ENCODE peak calls at places on chromosomes 13 and 19, in four cellular contexts. B is brain microvascular endothelial cell, P is heart left ventricle, O is GM23338. I is an unnamed sample.
A peak's percentile ranks its signal among the peaks of the same experiment; 100 is the strongest.

GRCh38 chr13:48653074-48654054 is at the start of gene CYSLTR2:
- DNase-seq in B (peak; percentile 34), P (no peak), O (peak; percentile 52), I (no peak)

GRCh38 chr13:21259571-21260455 is 83.4 kb downstream of the MRPL57 start:
- DNase-seq in B (no peak), P (no peak), O (peak; percentile 28), I (no peak)

GRCh38 chr13:110559429-110559943 is 2.0 kb downstream of the RAB20 start:
- DNase-seq in B (peak; percentile 48), P (peak; percentile 77), O (no peak), I (peak; percentile 76)

GRCh38 chr13:113623491-113624234 is 34.3 kb downstream of the ATP4B start:
- DNase-seq in B (no peak), P (no peak), O (no peak), I (no peak)

GRCh38 chr19:43606569-43607229 is 5.2 kb upstream of the SRRM5 start:
- DNase-seq in B (no peak), P (no peak), O (no peak), I (no peak)

GRCh38 chr19:31110331-31110730 is 238.9 kb downstream of the TSHZ3 start:
- DNase-seq in B (no peak), P (no peak), O (peak; percentile 34), I (no peak)

GRCh38 chr13:27627377-27627776 is 5.7 kb downstream of the POLR1D start:
- DNase-seq in B (no peak), P (no peak), O (no peak), I (no peak)

GRCh38 chr19:34253711-34254551 is 423 bp upstream of the GARRE1 start:
- DNase-seq in B (no peak), P (peak; percentile 91), O (peak; percentile 96), I (peak; percentile 94)

GRCh38 chr19:7962644-7963268 is 19.3 kb upstream of the TIMM44 start:
- DNase-seq in B (no peak), P (no peak), O (no peak), I (no peak)

GRCh38 chr19:7919681-7920519 is at the start of gene SNAPC2:
- DNase-seq in B (peak; percentile 92), P (peak; percentile 98), O (peak; percentile 97), I (peak; percentile 97)

GRCh38 chr13:99278843-99279242 is 20.7 kb upstream of the GPR18 start:
- DNase-seq in B (no peak), P (no peak), O (no peak), I (no peak)

GRCh38 chr19:1567116-1567847 is 843 bp downstream of the MEX3D start:
- DNase-seq in B (peak; percentile 9), P (peak; percentile 48), O (no peak), I (peak; percentile 36)

GRCh38 chr19:31354919-31355318 is 5.7 kb upstream of the TSHZ3 start:
- DNase-seq in B (no peak), P (no peak), O (peak; percentile 45), I (no peak)

DNA sequence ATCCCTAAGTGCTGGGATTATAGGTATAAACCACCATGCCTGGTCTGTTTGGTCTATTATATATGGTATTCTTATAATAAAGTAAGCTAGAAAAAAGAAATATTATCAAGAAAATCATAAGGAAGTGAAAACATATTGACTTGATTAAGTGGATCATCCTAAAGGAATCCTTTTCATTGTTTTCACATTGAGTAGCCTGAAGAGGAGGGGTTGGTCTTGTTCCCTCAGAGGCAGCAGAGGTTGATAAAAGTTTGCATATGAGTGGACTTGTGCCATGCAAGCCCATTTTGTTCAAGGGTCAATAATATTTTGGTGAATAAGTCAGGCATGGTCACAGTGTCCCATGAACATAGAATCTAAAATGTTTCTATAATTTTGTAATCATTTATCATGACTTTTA is 52.7 kb downstream of the ZNF627 start:
- DNase-seq in B (no peak), P (no peak), O (no peak), I (no peak)
- H3K36me3 ChIP-seq in B (peaks cover 4% of the 10 kb centered on the region), P (no peaks in the 10 kb centered on the region), O (peaks cover 38% of the 10 kb centered on the region), I (no peaks in the 10 kb centered on the region)

GRCh38 chr19:50833802-50834167 is 411 bp upstream of the KLK15 start:
- DNase-seq in B (no peak), P (no peak), O (no peak), I (no peak)
- H3K27me3 ChIP-seq in B (no peaks in the 10 kb centered on the region), P (peaks cover 22% of the 10 kb centered on the region), O (peaks cover 28% of the 10 kb centered on the region), I (no peaks in the 10 kb centered on the region)

GRCh38 chr19:19050104-19050503 is 13.7 kb upstream of the SLC25A42 start:
- DNase-seq in B (no peak), P (no peak), O (no peak), I (no peak)
- H3K36me3 ChIP-seq in B (peaks cover 40% of the 10 kb centered on the region), P (peaks cover 9% of the 10 kb centered on the region), O (peaks cover 11% of the 10 kb centered on the region), I (peaks cover 10% of the 10 kb centered on the region)

GRCh38 chr19:41014643-41015042 is 23.6 kb downstream of the CYP2B6 start:
- DNase-seq in B (no peak), P (no peak), O (no peak), I (no peak)
- H3K27me3 ChIP-seq in B (no peaks in the 10 kb centered on the region), P (peaks cover 10% of the 10 kb centered on the region), O (no peaks in the 10 kb centered on the region), I (peaks cover 3% of the 10 kb centered on the region)

DNA sequence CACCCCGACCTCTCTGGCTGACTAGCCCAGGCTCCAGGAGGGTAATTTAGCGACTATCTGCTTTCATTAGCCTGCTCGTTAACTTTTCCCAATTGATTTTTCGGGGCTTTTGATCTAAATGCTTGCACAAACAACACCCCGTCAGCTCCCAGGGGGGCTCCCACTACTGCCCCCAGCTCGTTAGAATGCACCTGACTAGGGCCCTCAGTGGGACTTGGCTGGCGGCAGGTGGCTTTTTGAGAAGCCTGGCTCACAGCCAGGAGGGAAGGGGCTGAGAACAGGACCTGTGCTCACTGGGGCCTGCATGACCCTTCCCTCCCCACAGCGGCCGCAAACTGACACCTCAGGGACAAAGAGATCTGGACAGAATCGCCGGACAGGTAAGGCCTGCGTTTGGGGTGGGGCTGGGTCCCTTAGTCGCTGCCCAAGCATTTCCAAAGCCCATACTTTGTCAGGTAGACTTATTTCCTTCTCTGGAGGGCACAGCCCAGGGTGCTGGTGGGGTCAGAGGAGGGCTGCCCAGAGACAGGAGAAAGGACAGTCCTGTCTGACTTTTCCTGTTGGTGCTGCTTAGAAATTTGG is 7.6 kb upstream of the CD79A start:
- DNase-seq in B (no peak), P (no peak), O (no peak), I (no peak)
- H3K36me3 ChIP-seq in B (peaks cover 74% of the 10 kb centered on the region), P (peaks cover 25% of the 10 kb centered on the region), O (peaks cover 60% of the 10 kb centered on the region), I (peaks cover 30% of the 10 kb centered on the region)

DNA sequence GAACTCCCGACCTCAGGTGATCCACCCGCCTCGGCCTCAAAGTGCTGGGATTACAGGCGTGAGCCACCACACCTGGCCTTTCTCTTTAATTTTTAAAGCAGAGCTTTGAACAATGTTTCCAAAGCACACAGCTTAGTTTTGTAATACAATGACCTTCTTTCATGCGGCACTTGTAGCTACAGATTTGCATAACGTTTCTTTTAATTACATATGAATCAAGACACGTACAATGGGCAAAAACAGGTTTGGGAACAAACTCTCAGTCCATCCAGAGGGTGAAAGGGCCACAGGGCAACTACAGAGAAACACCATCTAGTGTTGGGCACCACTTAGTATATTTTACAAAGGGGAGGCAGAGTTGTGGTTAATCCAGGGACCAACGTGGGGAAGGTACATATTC is 19.0 kb upstream of the S1PR4 start:
- DNase-seq in B (no peak), P (no peak), O (peak; percentile 61), I (no peak)
- H3K27me3 ChIP-seq in B (no peaks in the 10 kb centered on the region), P (no peaks in the 10 kb centered on the region), O (peaks cover 5% of the 10 kb centered on the region), I (no peaks in the 10 kb centered on the region)

DNA sequence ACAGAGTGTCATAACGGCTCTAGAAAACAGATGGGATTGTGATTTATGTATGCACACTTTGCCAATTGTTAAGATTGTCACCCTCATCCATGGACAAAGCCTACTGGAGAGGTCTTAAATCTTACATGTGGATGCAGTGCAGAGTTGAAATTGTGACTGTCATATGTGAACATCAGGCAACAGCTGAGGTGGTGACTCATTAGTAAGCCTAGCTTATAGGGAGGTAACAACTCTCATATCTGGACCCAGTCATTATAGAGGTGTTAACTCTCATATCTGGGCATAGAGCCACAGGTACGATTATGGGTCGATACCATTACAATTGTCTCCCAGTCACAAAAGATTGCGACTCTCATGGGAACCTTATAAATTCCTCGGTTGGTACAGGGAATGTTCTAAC is 29.8 kb upstream of the ZNF254 start:
- DNase-seq in B (no peak), P (no peak), O (no peak), I (no peak)
- H3K36me3 ChIP-seq in B (peaks cover 41% of the 10 kb centered on the region), P (peaks cover 13% of the 10 kb centered on the region), O (peaks cover 20% of the 10 kb centered on the region), I (no peaks in the 10 kb centered on the region)

GRCh38 chr13:20227288-20227687 is 4.8 kb downstream of the GJB6 start:
- DNase-seq in B (no peak), P (no peak), O (no peak), I (no peak)
- H3K27me3 ChIP-seq in B (peaks cover 21% of the 10 kb centered on the region), P (peaks cover 44% of the 10 kb centered on the region), O (peaks cover 46% of the 10 kb centered on the region), I (peaks cover 15% of the 10 kb centered on the region)

I was measured in colonic mucosa.